ENCODE peak calls at places on chromosomes 5 and 9, in seven cellular contexts. I, B, Y, P, C, J and Q are unnamed samples.

GRCh38 chr5:14071433-14071832 is 71.7 kb upstream of the TRIO start:
- DNase-seq in I (no peak), B (no peak), Y (no peak), P (no peak), C (no peak), J (no peak), Q (no peak)

GRCh38 chr9:121500165-121500478 is 478 bp upstream of the GGTA1 start:
- DNase-seq in I (no peak), B (no peak), Y (no peak), P (no peak), C (no peak), J (no peak), Q (no peak)

GRCh38 chr5:135116146-135116545 is 82.1 kb upstream of the PITX1 start:
- DNase-seq in I (no peak), B (no peak), Y (no peak), P (peak; percentile 25), C (no peak), J (no peak), Q (no peak)

GRCh38 chr5:150499437-150499956 is 8.4 kb upstream of the NDST1 start:
- DNase-seq in I (no peak), B (no peak), Y (no peak), P (no peak), C (no peak), J (no peak), Q (no peak)

GRCh38 chr9:119934497-119934896 is 565.3 kb upstream of the BRINP1 start:
- DNase-seq in I (no peak), B (no peak), Y (no peak), P (no peak), C (no peak), J (no peak), Q (no peak)

GRCh38 chr5:173778784-173779304 is 109.3 kb upstream of the CPEB4 start:
- DNase-seq in I (no peak), B (no peak), Y (no peak), P (no peak), C (no peak), J (no peak), Q (no peak)

GRCh38 chr5:131000289-131000688 is 164.8 kb downstream of the HINT1 start:
- DNase-seq in I (no peak), B (no peak), Y (no peak), P (no peak), C (no peak), J (no peak), Q (no peak)

GRCh38 chr5:102243213-102243612 is 52.9 kb downstream of the SLCO4C1 start:
- DNase-seq in I (no peak), B (no peak), Y (no peak), P (no peak), C (no peak), J (no peak), Q (no peak)

GRCh38 chr9:11933926-11934325 is 759.3 kb upstream of the TYRP1 start:
- DNase-seq in I (peak; percentile 87), B (no peak), Y (peak; percentile 20), P (no peak), C (no peak), J (no peak), Q (no peak)

GRCh38 chr5:31459594-31459993 is 72.3 kb downstream of the DROSHA start:
- DNase-seq in I (peak; percentile 56), B (no peak), Y (no peak), P (no peak), C (no peak), J (no peak), Q (no peak)

GRCh38 chr5:154740957-154741356 is 14.2 kb upstream of the LARP1 start:
- DNase-seq in I (peak; percentile 64), B (no peak), Y (peak; percentile 35), P (no peak), C (no peak), J (no peak), Q (no peak)

GRCh38 chr9:69376651-69377050 is 51.6 kb downstream of the ENTREP1 start:
- DNase-seq in I (peak; percentile 94), B (no peak), Y (peak; percentile 90), P (no peak), C (no peak), J (no peak), Q (peak; percentile 23)

GRCh38 chr5:87787640-87788039 is 374.9 kb upstream of the CCNH start:
- DNase-seq in I (no peak), B (no peak), Y (no peak), P (no peak), C (no peak), J (no peak), Q (no peak)

GRCh38 chr5:10289353-10289752 is 18.3 kb downstream of the CMBL start:
- DNase-seq in I (peak; percentile 67), B (no peak), Y (no peak), P (no peak), C (no peak), J (no peak), Q (no peak)

GRCh38 chr9:21766096-21766495 is 36.3 kb upstream of the MTAP start:
- DNase-seq in I (no peak), B (no peak), Y (no peak), P (no peak), C (no peak), J (no peak), Q (no peak)

GRCh38 chr5:123718238-123718637 is 206.3 kb downstream of the CSNK1G3 start:
- DNase-seq in I (no peak), B (no peak), Y (peak; percentile 26), P (no peak), C (no peak), J (no peak), Q (no peak)

GRCh38 chr9:133656211-133657119 is 20.3 kb downstream of the DBH start:
- DNase-seq in I (no peak), B (no peak), Y (no peak), P (no peak), C (no peak), J (no peak), Q (no peak)

GRCh38 chr5:51383494-51384081 is 340 bp downstream of the ISL1 start:
- DNase-seq in I (no peak), B (no peak), Y (no peak), P (no peak), C (no peak), J (no peak), Q (no peak)

GRCh38 chr9:100584951-100585350 is 7.1 kb downstream of the CAVIN4 start:
- DNase-seq in I (no peak), B (no peak), Y (no peak), P (no peak), C (no peak), J (no peak), Q (no peak)